ENCODE peak calls at places on chromosomes 2 and 18, in seven cellular contexts. O is neuronal stem cell, G is H9, V is IMR-90, L is trophoblast cell, A is mesendoderm, I is H1. C is an unnamed sample.
A peak's percentile ranks its signal among the peaks of the same experiment; 100 is the strongest.

GRCh38 chr2:1696472-1696871 is 47.8 kb downstream of the PXDN start:
- DNase-seq in O (no peak), G (no peak), I (no peak), V (peak; percentile 61), L (peak; percentile 79), A (no peak), C (no peak)

GRCh38 chr18:45719106-45719505 is 4.9 kb upstream of the SLC14A1 start:
- DNase-seq in A (no peak), V (no peak), O (no peak), L (no peak), G (no peak), I (no peak), C (no peak)

GRCh38 chr2:234422895-234423505 is 73.9 kb downstream of the ARL4C start:
- DNase-seq in O (no peak), G (no peak), V (no peak), L (peak; percentile 47), A (no peak), I (no peak), C (no peak)

GRCh38 chr2:218229239-218229638 is 12.2 kb downstream of the ARPC2 start:
- DNase-seq in A (no peak), O (no peak), V (peak; percentile 87), G (no peak), I (no peak), L (peak; percentile 76), C (peak; percentile 83)

GRCh38 chr2:74198461-74199274 is at the start of gene MTHFD2:
- DNase-seq in O (peak; percentile 86), G (peak; percentile 99), V (peak; percentile 97), L (peak; percentile 98), I (peak; percentile 94), A (peak; percentile 100), C (peak; percentile 99)

GRCh38 chr18:36477776-36478175 is 180.3 kb downstream of the FHOD3 start:
- DNase-seq in G (no peak), O (no peak), V (no peak), I (no peak), L (no peak), A (no peak), C (no peak)

GRCh38 chr2:24586955-24587354 is 95.9 kb downstream of the NCOA1 start:
- DNase-seq in O (no peak), G (no peak), A (no peak), V (no peak), I (no peak), L (no peak), C (no peak)

GRCh38 chr2:172572981-172573380 is 17.1 kb downstream of the PDK1 start:
- DNase-seq in L (no peak), G (no peak), O (no peak), A (no peak), I (no peak), V (no peak), C (no peak)

GRCh38 chr2:67997528-67998267 is 65.1 kb downstream of the C1D start:
- DNase-seq in O (no peak), A (no peak), L (no peak), V (peak; percentile 88), G (no peak), I (no peak), C (peak; percentile 36)

GRCh38 chr18:12657849-12658829 is at the start of gene SPIRE1:
- DNase-seq in A (peak; percentile 76), O (peak; percentile 71), V (peak; percentile 52), I (peak; percentile 79), G (peak; percentile 71), L (peak; percentile 96), C (peak; percentile 71)

GRCh38 chr2:43455735-43456642 is 139.8 kb downstream of the THADA start:
- DNase-seq in V (peak; percentile 75), G (no peak), A (peak; percentile 25), O (no peak), I (no peak), L (peak; percentile 31), C (peak; percentile 91)

GRCh38 chr2:73970850-73971471 is 13.7 kb upstream of the TET3 start:
- DNase-seq in O (no peak), V (no peak), G (no peak), A (peak; percentile 18), L (no peak), I (no peak), C (no peak)

GRCh38 chr18:53799134-53799533 is 425.3 kb downstream of the MBD2 start:
- DNase-seq in I (no peak), L (no peak), O (no peak), A (no peak), V (no peak), G (no peak), C (no peak)

GRCh38 chr2:127410871-127411396 is 7.3 kb upstream of the PROC start:
- DNase-seq in L (no peak), V (peak; percentile 56), O (no peak), G (no peak), A (no peak), I (no peak), C (peak; percentile 79)

GRCh38 chr2:134252092-134252775 is 1.6 kb upstream of the MGAT5 start:
- DNase-seq in G (no peak), I (no peak), L (no peak), O (no peak), V (peak; percentile 73), A (no peak), C (no peak)

GRCh38 chr18:2083691-2084090 is 487.6 kb downstream of the METTL4 start:
- DNase-seq in L (peak; percentile 31), O (no peak), A (peak; percentile 75), G (peak; percentile 58), I (no peak), V (no peak), C (no peak)

GRCh38 chr2:188695953-188696352 is 278.2 kb upstream of the COL3A1 start:
- DNase-seq in G (no peak), I (no peak), V (peak; percentile 82), O (no peak), A (no peak), L (no peak), C (peak; percentile 69)

GRCh38 chr2:19890104-19890503 is 11.7 kb downstream of the TTC32 start:
- DNase-seq in G (no peak), A (no peak), I (no peak), V (no peak), L (no peak), O (no peak), C (no peak)

GRCh38 chr2:236547725-236548124 is 21.9 kb upstream of the ACKR3 start:
- DNase-seq in V (no peak), A (no peak), L (no peak), G (no peak), I (no peak), O (no peak), C (no peak)

GRCh38 chr18:32378705-32379104 is 92.0 kb downstream of the GAREM1 start:
- DNase-seq in G (no peak), I (no peak), L (no peak), A (no peak), V (peak; percentile 90), O (no peak), C (peak; percentile 73)

GRCh38 chr2:28291811-28292455 is 100.7 kb upstream of the FOSL2 start:
- DNase-seq in I (no peak), A (no peak), L (no peak), G (no peak), O (no peak), V (peak; percentile 62), C (peak; percentile 59)
- H2BK120ac ChIP-seq in I (no peak overlapping the region), A (no peak overlapping the region), L (no peak overlapping the region), G (no peak overlapping the region), O (no peak overlapping the region), V (peak overlapping the region; percentile 92), C (no peak overlapping the region)

DNA sequence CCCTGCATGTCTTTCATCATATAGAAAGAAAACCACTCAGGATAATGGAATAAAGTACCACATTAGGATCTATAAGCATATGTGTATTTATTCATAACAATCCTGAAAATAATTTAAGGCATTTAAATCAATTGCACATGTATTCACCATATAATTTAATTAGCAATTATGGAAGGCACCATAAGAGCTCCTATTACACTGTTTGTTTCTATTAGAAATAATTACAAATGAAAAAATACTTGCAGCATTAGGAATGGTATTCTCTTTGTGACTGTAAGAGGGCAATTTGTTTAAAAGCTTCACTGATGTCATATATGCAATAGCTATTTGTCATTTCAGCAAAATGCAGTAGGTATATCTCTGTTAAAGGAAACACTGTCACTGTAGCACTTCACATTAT is 217.0 kb upstream of the FSHR start:
- DNase-seq in G (no peak), L (no peak), O (no peak), A (no peak), I (no peak), V (no peak), C (no peak)
- H2BK120ac ChIP-seq in G (no peak overlapping the region), L (no peak overlapping the region), O (no peak overlapping the region), A (no peak overlapping the region), I (no peak overlapping the region), V (no peak overlapping the region), C (no peak overlapping the region)

DNA sequence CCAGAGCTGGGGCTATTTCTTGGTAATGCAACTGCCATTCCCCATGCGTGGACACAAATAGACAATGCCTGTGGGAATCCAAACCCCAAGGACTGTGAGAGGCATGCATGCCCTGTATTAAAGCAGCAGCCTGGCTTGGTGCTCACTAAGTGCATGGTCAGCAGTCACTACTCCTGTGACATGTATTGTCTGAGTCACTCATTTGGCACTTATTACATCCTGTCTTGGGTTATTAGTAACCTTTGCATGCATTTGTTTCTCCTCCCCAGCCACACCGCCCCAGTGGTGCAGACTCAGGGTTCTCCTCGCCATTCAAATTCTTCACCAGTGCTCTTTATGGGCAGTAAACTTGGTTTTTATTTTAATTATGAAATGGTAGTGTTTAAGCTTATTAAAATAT is 30.2 kb downstream of the PRKCE start:
- DNase-seq in V (peak; percentile 88), O (no peak), I (no peak), L (peak; percentile 70), G (no peak), A (peak; percentile 43), C (peak; percentile 91)
- H2BK120ac ChIP-seq in V (no peak overlapping the region), O (no peak overlapping the region), I (no peak overlapping the region), L (no peak overlapping the region), G (no peak overlapping the region), A (no peak overlapping the region), C (no peak overlapping the region)

DNA sequence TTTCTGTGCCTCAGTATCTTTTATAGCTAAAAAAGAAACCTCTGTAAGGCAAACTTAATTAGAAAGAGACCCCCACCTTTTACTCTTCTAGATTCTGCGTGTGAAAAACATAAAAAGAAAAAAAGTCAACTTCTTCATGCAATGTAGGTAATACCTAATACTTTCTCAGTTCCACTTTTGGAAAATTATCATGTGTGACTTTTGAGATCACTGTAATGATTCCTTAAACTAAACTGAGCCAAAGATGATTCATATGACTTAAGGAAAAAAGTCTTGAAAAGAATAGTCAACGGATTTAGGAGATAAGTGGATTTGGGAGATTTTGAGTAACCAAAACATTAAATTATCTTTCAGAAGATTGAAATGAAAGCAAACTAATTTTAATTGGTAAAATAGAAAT is 48.9 kb downstream of the PLEKHA3 start:
- DNase-seq in I (no peak), O (no peak), L (no peak), G (no peak), A (no peak), V (no peak), C (no peak)
- H2BK120ac ChIP-seq in I (no peak overlapping the region), O (no peak overlapping the region), L (no peak overlapping the region), G (no peak overlapping the region), A (no peak overlapping the region), V (no peak overlapping the region), C (no peak overlapping the region)

GRCh38 chr18:24862225-24862893 is 401.9 kb downstream of the HRH4 start:
- DNase-seq in G (peak; percentile 37), L (no peak), V (no peak), A (peak; percentile 25), I (peak; percentile 55), O (peak; percentile 57), C (no peak)

GRCh38 chr18:24868760-24869237 is 408.4 kb downstream of the HRH4 start:
- DNase-seq in O (no peak), I (no peak), A (peak; percentile 47), L (peak; percentile 20), V (peak; percentile 85), G (no peak), C (peak; percentile 90)

GRCh38 chr18:24869285-24869684 is 408.8 kb downstream of the HRH4 start:
- DNase-seq in O (no peak), G (no peak), V (no peak), I (no peak), L (no peak), A (no peak), C (peak; percentile 55)

GRCh38 chr18:24868331-24868730 is 407.9 kb downstream of the HRH4 start:
- DNase-seq in V (peak; percentile 67), O (no peak), L (no peak), G (no peak), I (no peak), A (no peak), C (no peak)
- H2BK120ac ChIP-seq in V (no peak overlapping the region), O (no peak overlapping the region), L (no peak overlapping the region), G (no peak overlapping the region), I (no peak overlapping the region), A (no peak overlapping the region), C (no peak overlapping the region)